ENCODE peak calls at places on chromosome 5, in ten cellular contexts. E, Y, P, Z, T, O, N, B, I and J are unnamed samples.

GRCh38 chr5:156121234-156121633 is 205.7 kb upstream of the SGCD start:
- DNase-seq in E (no peak), Y (no peak), P (no peak), Z (no peak), T (no peak), O (no peak), N (no peak), B (no peak), I (no peak), J (no peak)

GRCh38 chr5:72633649-72634048 is 126.4 kb upstream of the ZNF366 start:
- DNase-seq in E (no peak), Y (no peak), P (no peak), Z (no peak), T (no peak), O (no peak), N (no peak), B (no peak), I (no peak), J (no peak)

GRCh38 chr5:87770601-87771121 is 357.9 kb upstream of the CCNH start:
- DNase-seq in E (no peak), Y (no peak), P (no peak), Z (peak), T (no peak), O (peak), N (no peak), B (peak), I (no peak), J (peak)

GRCh38 chr5:138901716-138902115 is 26.6 kb upstream of the LRRTM2 start:
- DNase-seq in E (no peak), Y (no peak), P (no peak), Z (no peak), T (no peak), O (no peak), N (no peak), B (no peak), I (no peak), J (no peak)

GRCh38 chr5:30401479-30402058 is 791.9 kb upstream of the CDH6 start:
- DNase-seq in E (no peak), Y (no peak), P (no peak), Z (no peak), T (no peak), O (peak), N (no peak), B (peak), I (no peak), J (peak)

GRCh38 chr5:160318409-160318808 is 6.0 kb upstream of the CCNJL start:
- DNase-seq in E (no peak), Y (no peak), P (no peak), Z (no peak), T (no peak), O (no peak), N (no peak), B (no peak), I (no peak), J (no peak)

GRCh38 chr5:169667896-169668674 is 31.0 kb downstream of the DOCK2 start:
- DNase-seq in E (no peak), Y (no peak), P (no peak), Z (no peak), T (no peak), O (no peak), N (no peak), B (no peak), I (no peak), J (peak)

GRCh38 chr5:67205981-67206380 is 9.4 kb upstream of the CD180 start:
- DNase-seq in E (no peak), Y (no peak), P (no peak), Z (no peak), T (no peak), O (no peak), N (no peak), B (no peak), I (no peak), J (no peak)

GRCh38 chr5:121937762-121938161 is 24.0 kb upstream of the SRFBP1 start:
- DNase-seq in E (no peak), Y (no peak), P (no peak), Z (no peak), T (no peak), O (no peak), N (no peak), B (no peak), I (no peak), J (peak)

GRCh38 chr5:43044181-43044914 is 4.2 kb upstream of the ANXA2R start:
- DNase-seq in E (no peak), Y (no peak), P (no peak), Z (no peak), T (no peak), O (peak), N (no peak), B (peak), I (no peak), J (no peak)

GRCh38 chr5:136062563-136063274 is 33.9 kb downstream of the TGFBI start:
- DNase-seq in E (no peak), Y (no peak), P (no peak), Z (no peak), T (peak), O (no peak), N (peak), B (peak), I (peak), J (no peak)

GRCh38 chr5:34684281-34684979 is 28.3 kb downstream of the RAI14 start:
- DNase-seq in E (no peak), Y (peak), P (no peak), Z (no peak), T (no peak), O (peak), N (peak), B (peak), I (no peak), J (peak)

GRCh38 chr5:144368556-144368955 is 197.9 kb downstream of the KCTD16 start:
- DNase-seq in E (no peak), Y (peak), P (no peak), Z (no peak), T (no peak), O (no peak), N (no peak), B (no peak), I (no peak), J (no peak)

GRCh38 chr5:88214655-88215054 is 54.0 kb downstream of the TMEM161B start:
- DNase-seq in E (no peak), Y (no peak), P (no peak), Z (no peak), T (no peak), O (no peak), N (no peak), B (no peak), I (no peak), J (no peak)

GRCh38 chr5:135821061-135821781 is 13.2 kb upstream of the SLC25A48 start:
- DNase-seq in E (no peak), Y (no peak), P (no peak), Z (no peak), T (peak), O (no peak), N (no peak), B (no peak), I (no peak), J (no peak)

GRCh38 chr5:172573986-172574844 is 66.8 kb upstream of the NEURL1B start:
- DNase-seq in E (no peak), Y (no peak), P (no peak), Z (peak), T (no peak), O (no peak), N (no peak), B (no peak), I (no peak), J (no peak)

GRCh38 chr5:61052870-61053269 is 107.9 kb downstream of the NDUFAF2 start:
- DNase-seq in E (no peak), Y (peak), P (no peak), Z (no peak), T (no peak), O (no peak), N (peak), B (no peak), I (no peak), J (no peak)

GRCh38 chr5:62534461-62535236 is 44.0 kb upstream of the LRRC70 start:
- DNase-seq in E (no peak), Y (no peak), P (no peak), Z (no peak), T (no peak), O (no peak), N (no peak), B (no peak), I (no peak), J (no peak)

GRCh38 chr5:151706906-151707305 is 20.2 kb upstream of the SPARC start:
- DNase-seq in E (no peak), Y (no peak), P (no peak), Z (no peak), T (no peak), O (no peak), N (no peak), B (no peak), I (no peak), J (no peak)

GRCh38 chr5:773517-774264 is 10.8 kb downstream of the ZDHHC11B start:
- DNase-seq in E (no peak), Y (no peak), P (no peak), Z (no peak), T (peak), O (peak), N (no peak), B (peak), I (no peak), J (peak)

GRCh38 chr5:143063175-143063970 is 293.2 kb downstream of the ARHGAP26 start:
- DNase-seq in E (no peak), Y (no peak), P (no peak), Z (peak), T (no peak), O (no peak), N (no peak), B (no peak), I (no peak), J (no peak)